ENCODE peak calls at places on chromosomes 11 and 22, in ten cellular contexts. H is activated CD4-positive, alpha-beta memory T cell treated with anti-CD3 and anti-CD28 coated beads, Interleukin-2, amount 10 ng/mL, durations not matched to agents 7 days and 5 days; Y is HEK293T; V is IMR-90; K is DMS153; J is NCI-H2171; Q is RCC 7860; R is lower lobe of right lung; C is H9; M is T-cell. Z is an unnamed sample.

GRCh38 chr11:122556605-122557004 is 98.9 kb upstream of the UBASH3B start:
- DNase-seq in R (no peak), K (no peak), M (no peak), Q (no peak), H (no peak), C (peak), J (peak), V (no peak), Y (no peak), Z (peak)

GRCh38 chr22:49100764-49101163 is 726.9 kb downstream of the BRD1 start:
- DNase-seq in K (no peak), Y (no peak), Q (no peak), R (no peak), H (no peak), C (no peak), V (no peak), M (no peak), J (no peak), Z (no peak)

GRCh38 chr11:2459016-2459725 is 14.4 kb downstream of the KCNQ1 start:
- DNase-seq in Y (no peak), V (no peak), M (no peak), C (no peak), Q (no peak), J (no peak), K (no peak), R (no peak), H (no peak), Z (no peak)

GRCh38 chr11:21278840-21279239 is 609.5 kb downstream of the NELL1 start:
- DNase-seq in M (no peak), C (no peak), R (no peak), Y (no peak), J (no peak), K (no peak), Q (no peak), V (no peak), H (no peak), Z (no peak)

GRCh38 chr11:99015634-99016454 is 4.9 kb upstream of the CNTN5 start:
- DNase-seq in M (no peak), Y (peak), V (peak), K (no peak), R (no peak), J (peak), C (no peak), H (no peak), Q (peak), Z (peak)

GRCh38 chr11:90135016-90135415 is 553 bp downstream of the NAALAD2 start:
- DNase-seq in M (no peak), Y (no peak), V (no peak), H (no peak), C (no peak), J (no peak), K (no peak), R (no peak), Q (no peak), Z (peak)

GRCh38 chr11:73565804-73566203 is 32.1 kb downstream of the FAM168A start:
- DNase-seq in C (no peak), J (peak), H (no peak), M (no peak), Y (no peak), Q (no peak), V (no peak), R (no peak), K (no peak), Z (no peak)

GRCh38 chr11:5691963-5692358 is 2.4 kb downstream of the TRIM22 start:
- DNase-seq in C (no peak), J (no peak), V (no peak), K (no peak), Q (no peak), H (no peak), Y (no peak), M (no peak), R (no peak), Z (no peak)

GRCh38 chr22:49975543-49976389 is 15.2 kb downstream of the PIM3 start:
- DNase-seq in K (no peak), M (no peak), H (peak), V (no peak), Q (no peak), C (peak), Y (no peak), R (peak), J (no peak), Z (peak)

GRCh38 chr11:1281974-1282365 is 27.5 kb downstream of the TOLLIP start:
- DNase-seq in Q (no peak), C (no peak), K (no peak), M (no peak), H (no peak), Y (no peak), R (peak), V (no peak), J (no peak), Z (peak)

GRCh38 chr11:58024601-58025091 is 965 bp downstream of the OR9Q1 start:
- DNase-seq in K (peak), M (no peak), J (no peak), V (peak), H (no peak), Y (no peak), Q (peak), R (peak), C (no peak), Z (no peak)

GRCh38 chr11:84819128-84819527 is 808.0 kb downstream of the DLG2 start:
- DNase-seq in Q (no peak), C (no peak), J (no peak), R (no peak), H (no peak), V (no peak), Y (no peak), K (no peak), M (no peak), Z (no peak)

GRCh38 chr11:46381046-46381835 is at the start of gene MDK:
- DNase-seq in M (no peak), J (peak), Y (peak), K (no peak), V (no peak), H (no peak), R (peak), C (peak), Q (no peak), Z (peak)

GRCh38 chr11:124642628-124643027 is 20.0 kb downstream of the TBRG1 start:
- DNase-seq in Y (no peak), R (no peak), V (no peak), H (no peak), Q (no peak), J (no peak), K (no peak), C (no peak), M (no peak), Z (no peak)

GRCh38 chr22:29600846-29601245 is 2.6 kb upstream of the NF2 start:
- DNase-seq in J (no peak), Q (no peak), H (no peak), M (no peak), K (no peak), V (no peak), Y (no peak), C (no peak), R (no peak), Z (no peak)

GRCh38 chr22:40654522-40655167 is 18.1 kb upstream of the MRTFA start:
- DNase-seq in J (peak), C (peak), R (no peak), K (no peak), Q (peak), V (peak), Y (no peak), M (no peak), H (no peak), Z (peak)

GRCh38 chr11:72618801-72619200 is 55.4 kb downstream of the PDE2A start:
- DNase-seq in V (peak), M (no peak), Y (no peak), K (no peak), H (no peak), Q (no peak), C (no peak), R (no peak), J (no peak), Z (no peak)

GRCh38 chr11:9516113-9516512 is 55.3 kb downstream of the ZNF143 start:
- DNase-seq in V (no peak), J (no peak), R (no peak), M (no peak), Q (no peak), K (no peak), H (no peak), Y (no peak), C (peak), Z (peak)

GRCh38 chr11:128498846-128499245 is 88.5 kb downstream of the ETS1 start:
- DNase-seq in M (no peak), Y (no peak), Q (peak), J (no peak), C (no peak), R (no peak), V (peak), K (no peak), H (no peak), Z (peak)

GRCh38 chr22:26610072-26610958 is 7.5 kb downstream of the CRYBB1 start:
- DNase-seq in H (peak), C (no peak), M (peak), R (no peak), Y (no peak), K (no peak), V (peak), J (no peak), Q (peak), Z (no peak)

GRCh38 chr11:94473177-94473799 is 20.4 kb downstream of the MRE11 start:
- DNase-seq in J (no peak), V (peak), R (no peak), K (no peak), Q (no peak), H (peak), M (no peak), C (no peak), Y (no peak), Z (peak)

GRCh38 chr11:11313902-11314692 is 39.0 kb downstream of the CSNK2A3 start:
- DNase-seq in V (no peak), Q (no peak), R (no peak), H (no peak), C (no peak), M (no peak), Y (no peak), K (no peak), J (no peak), Z (no peak)

GRCh38 chr11:84142411-84142810 is 856.2 kb upstream of the CCDC90B start:
- DNase-seq in V (no peak), C (no peak), K (no peak), Q (no peak), Y (no peak), J (no peak), R (no peak), M (no peak), H (no peak), Z (peak)

GRCh38 chr11:40161855-40162410 is 1297.5 kb downstream of the LRRC4C start:
- DNase-seq in C (no peak), Y (no peak), J (no peak), M (no peak), V (no peak), H (no peak), R (no peak), Q (no peak), K (no peak), Z (no peak)

GRCh38 chr22:49614966-49615965 is 212.4 kb downstream of the BRD1 start:
- DNase-seq in C (no peak), K (no peak), V (no peak), Q (no peak), M (no peak), J (no peak), Y (no peak), H (no peak), R (peak), Z (no peak)

GRCh38 chr11:70698871-70699270 is 300.5 kb downstream of the CTTN start:
- DNase-seq in C (no peak), R (peak), K (no peak), Y (no peak), M (no peak), V (no peak), Q (no peak), H (no peak), J (no peak), Z (no peak)

GRCh38 chr11:14520086-14520901 is at the start of gene PSMA1:
- DNase-seq in Y (peak), R (peak), V (peak), K (peak), H (peak), J (peak), C (peak), M (peak), Q (peak), Z (peak)

GRCh38 chr11:21018248-21018647 is 348.9 kb downstream of the NELL1 start:
- DNase-seq in H (no peak), R (no peak), K (no peak), Y (no peak), Q (no peak), V (no peak), M (no peak), J (no peak), C (no peak), Z (peak)

GRCh38 chr11:130600139-130600538 is 151.7 kb downstream of the ADAMTS15 start:
- DNase-seq in J (no peak), M (no peak), V (peak), Q (no peak), H (no peak), C (no peak), K (no peak), R (no peak), Y (no peak), Z (no peak)

GRCh38 chr22:48871176-48871840 is 956.4 kb downstream of the BRD1 start:
- DNase-seq in Q (no peak), H (no peak), K (no peak), R (peak), C (no peak), J (no peak), V (no peak), M (no peak), Y (no peak), Z (no peak)

GRCh38 chr11:96275807-96276594 is 67.0 kb downstream of the MAML2 start:
- DNase-seq in H (no peak), C (no peak), Q (no peak), J (no peak), R (no peak), V (peak), K (no peak), M (no peak), Y (no peak), Z (peak)

GRCh38 chr11:116930177-116930576 is 92.8 kb upstream of the APOA1 start:
- DNase-seq in J (no peak), K (no peak), M (peak), R (no peak), H (peak), Q (no peak), V (peak), Y (no peak), C (no peak), Z (peak)

GRCh38 chr22:19291218-19291579 is 320 bp downstream of the CLTCL1 start:
- DNase-seq in H (peak), K (no peak), M (peak), C (peak), V (no peak), Q (no peak), J (peak), Y (peak), R (peak), Z (peak)

GRCh38 chr11:13578514-13579140 is 82.8 kb upstream of the PTH start:
- DNase-seq in Q (no peak), Y (no peak), H (no peak), K (no peak), M (no peak), C (no peak), J (no peak), V (no peak), R (no peak), Z (no peak)

GRCh38 chr22:44328326-44328725 is 15.6 kb upstream of the SHISAL1 start:
- DNase-seq in J (no peak), M (no peak), R (peak), H (no peak), Q (no peak), V (no peak), K (no peak), Y (no peak), C (no peak), Z (no peak)

GRCh38 chr11:13880719-13881118 is 81.8 kb upstream of the SPON1 start:
- DNase-seq in M (no peak), Q (peak), K (no peak), Y (no peak), C (no peak), R (no peak), J (no peak), V (no peak), H (no peak), Z (peak)

GRCh38 chr11:19281041-19281440 is 40.3 kb upstream of the E2F8 start:
- DNase-seq in Q (no peak), Y (no peak), M (peak), H (no peak), R (no peak), K (peak), C (no peak), J (no peak), V (no peak), Z (peak)

Z was measured in mesendoderm.